ENCODE peak calls at places on chromosome 22, in five cellular contexts. O is neuronal stem cell, P is H9, V is H1, W is mesendoderm. H is an unnamed sample.
A peak's percentile ranks its signal among the peaks of the same experiment; 100 is the strongest.

GRCh38 chr22:41280065-41280464 is 5.9 kb downstream of the RANGAP1 start:
- DNase-seq in P (no peak), O (no peak), V (no peak), W (no peak), H (no peak)

GRCh38 chr22:46033256-46034200 is 56.6 kb upstream of the WNT7B start:
- DNase-seq in P (no peak), V (no peak), W (no peak), O (no peak), H (peak; percentile 72)

GRCh38 chr22:28142361-28142801 is 223.3 kb upstream of the PITPNB start:
- DNase-seq in V (no peak), W (peak; percentile 51), O (no peak), P (no peak), H (peak; percentile 85)

GRCh38 chr22:28024422-28024888 is 105.4 kb upstream of the PITPNB start:
- DNase-seq in P (no peak), W (no peak), V (no peak), O (no peak), H (no peak)

GRCh38 chr22:30159561-30160353 is 79.5 kb downstream of the HORMAD2 start:
- DNase-seq in O (no peak), P (no peak), W (peak; percentile 6), V (no peak), H (peak; percentile 86)

GRCh38 chr22:48570912-48571311 is 1256.8 kb downstream of the BRD1 start:
- DNase-seq in V (no peak), W (no peak), P (no peak), O (no peak), H (no peak)

GRCh38 chr22:48738204-48738980 is 1089.3 kb downstream of the BRD1 start:
- DNase-seq in V (no peak), O (no peak), P (no peak), W (no peak), H (no peak)

GRCh38 chr22:22895776-22896445 is 8.3 kb downstream of the IGLL5 start:
- DNase-seq in O (no peak), V (no peak), P (no peak), W (no peak), H (no peak)

GRCh38 chr22:50702261-50702671 is 29.6 kb downstream of the SHANK3 start:
- DNase-seq in P (no peak), O (no peak), W (no peak), V (no peak), H (no peak)

GRCh38 chr22:49828599-49828965 is 909 bp upstream of the BRD1 start:
- DNase-seq in O (no peak), W (no peak), V (no peak), P (no peak), H (no peak)

GRCh38 chr22:33163815-33164214 is 105.6 kb upstream of the SYN3 start:
- DNase-seq in P (no peak), O (no peak), W (no peak), V (no peak), H (no peak)

GRCh38 chr22:31818481-31819392 is 64.9 kb downstream of the DEPDC5 start:
- DNase-seq in P (no peak), W (peak; percentile 14), V (no peak), O (no peak), H (peak; percentile 48)

GRCh38 chr22:39960791-39961746 is 872 bp downstream of the TMA7B start:
- DNase-seq in V (no peak), W (no peak), P (no peak), O (no peak), H (peak; percentile 98)

GRCh38 chr22:49948958-49949913 is 11.3 kb upstream of the PIM3 start:
- DNase-seq in W (no peak), P (no peak), O (no peak), V (no peak), H (no peak)

GRCh38 chr22:44968736-44969135 is 41.1 kb downstream of the PHF21B start:
- DNase-seq in P (no peak), V (no peak), O (no peak), W (peak; percentile 36), H (no peak)

GRCh38 chr22:47086596-47087248 is 324.3 kb downstream of the TBC1D22A start:
- DNase-seq in W (no peak), V (no peak), P (peak; percentile 13), O (no peak), H (no peak)

GRCh38 chr22:47190957-47191323 is 428.5 kb downstream of the TBC1D22A start:
- DNase-seq in P (no peak), W (no peak), V (no peak), O (no peak), H (no peak)

GRCh38 chr22:50169774-50170341 is 673 bp upstream of the PANX2 start:
- DNase-seq in W (peak; percentile 32), O (no peak), P (no peak), V (no peak), H (no peak)

GRCh38 chr22:22450343-22450839 is 58.2 kb downstream of the ZNF280B start:
- DNase-seq in V (no peak), O (no peak), W (no peak), P (no peak), H (no peak)

GRCh38 chr22:31631381-31631780 is 30.6 kb downstream of the PISD start:
- DNase-seq in O (no peak), W (no peak), V (no peak), P (no peak), H (no peak)

GRCh38 chr22:35488513-35488912 is 52.1 kb upstream of the RASD2 start:
- DNase-seq in O (no peak), V (no peak), P (no peak), W (no peak), H (no peak)

GRCh38 chr22:49490692-49491091 is 337.0 kb downstream of the BRD1 start:
- DNase-seq in V (no peak), O (no peak), P (no peak), W (no peak), H (no peak)

GRCh38 chr22:49767355-49768062 is 60.2 kb downstream of the BRD1 start:
- DNase-seq in O (peak; percentile 39), W (peak; percentile 81), V (peak; percentile 38), P (peak; percentile 72), H (peak; percentile 57)

GRCh38 chr22:46537221-46537945 is at the start of gene CELSR1:
- DNase-seq in P (peak; percentile 61), W (peak; percentile 50), O (peak; percentile 55), V (no peak), H (peak; percentile 11)

GRCh38 chr22:30227438-30228228 is 18.9 kb downstream of the LIF start:
- DNase-seq in P (no peak), W (no peak), V (no peak), O (no peak), H (no peak)

GRCh38 chr22:48632641-48633246 is 1194.9 kb downstream of the BRD1 start:
- DNase-seq in W (peak; percentile 25), O (no peak), P (no peak), V (no peak), H (no peak)

GRCh38 chr22:32466496-32466895 is 2.2 kb upstream of the BPIFC start:
- DNase-seq in W (no peak), V (no peak), O (no peak), P (no peak), H (peak; percentile 7)

GRCh38 chr22:27930246-27931060 is 11.4 kb upstream of the PITPNB start:
- DNase-seq in V (no peak), W (peak; percentile 18), P (no peak), O (no peak), H (peak; percentile 35)

GRCh38 chr22:36296690-36297089 is 43.8 kb downstream of the APOL1 start:
- DNase-seq in P (no peak), V (no peak), W (no peak), O (no peak), H (no peak)

GRCh38 chr22:38953577-38954413 is 3.6 kb upstream of the APOBEC3A start:
- DNase-seq in W (no peak), V (no peak), O (no peak), P (no peak), H (no peak)

GRCh38 chr22:20585640-20586402 is 78.4 kb downstream of the MED15 start:
- DNase-seq in P (no peak), O (no peak), W (no peak), V (no peak), H (no peak)
- H3K18ac ChIP-seq in P (no peak overlapping the region), O (no peak overlapping the region), W (no peak overlapping the region), V (no peak overlapping the region), H (no peak overlapping the region)

DNA sequence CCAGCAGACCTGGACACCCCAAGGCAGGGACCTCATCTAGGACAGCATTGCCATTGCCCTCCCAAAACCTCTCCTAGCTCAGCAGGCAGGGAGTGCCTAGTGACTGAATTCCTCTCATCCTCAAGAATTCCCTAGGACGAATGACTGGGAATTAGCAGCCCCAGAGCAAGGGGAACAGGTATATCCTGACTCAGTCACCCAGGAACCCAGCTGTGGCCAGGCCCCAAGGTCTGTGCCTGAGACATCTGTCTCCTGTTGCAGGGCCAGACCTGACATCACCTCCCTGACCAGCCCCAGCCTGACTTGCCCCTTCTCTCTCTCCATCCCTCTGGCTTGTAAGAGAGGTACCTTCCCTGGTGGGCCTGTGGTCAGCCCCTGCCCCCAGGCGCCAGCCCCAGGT is 39.0 kb upstream of the SUSD2 start:
- DNase-seq in O (no peak), P (no peak), V (no peak), W (peak; percentile 26), H (no peak)
- H3K18ac ChIP-seq in O (no peak overlapping the region), P (no peak overlapping the region), V (no peak overlapping the region), W (no peak overlapping the region), H (peak overlapping the region; percentile 12)

GRCh38 chr22:18056802-18057474 is 20.9 kb upstream of the PEX26 start:
- DNase-seq in P (no peak), W (no peak), O (no peak), V (no peak), H (no peak)
- H3K18ac ChIP-seq in P (no peak overlapping the region), W (no peak overlapping the region), O (no peak overlapping the region), V (no peak overlapping the region), H (peak overlapping the region; percentile 83)

GRCh38 chr22:37887610-37888378 is 18.3 kb upstream of the MICALL1 start:
- DNase-seq in O (no peak), P (peak; percentile 60), W (peak; percentile 99), V (no peak), H (peak; percentile 65)
- H3K18ac ChIP-seq in O (no peak overlapping the region), P (no peak overlapping the region), W (no peak overlapping the region), V (no peak overlapping the region), H (peak overlapping the region; percentile 47)

GRCh38 chr22:37498289-37498909 is 12.2 kb upstream of the MFNG start:
- DNase-seq in P (peak; percentile 92), V (peak; percentile 47), W (peak; percentile 85), O (peak; percentile 48), H (no peak)
- H3K18ac ChIP-seq in P (no peak overlapping the region), V (peak overlapping the region; percentile 71), W (no peak overlapping the region), O (peak overlapping the region; percentile 75), H (no peak overlapping the region)

DNA sequence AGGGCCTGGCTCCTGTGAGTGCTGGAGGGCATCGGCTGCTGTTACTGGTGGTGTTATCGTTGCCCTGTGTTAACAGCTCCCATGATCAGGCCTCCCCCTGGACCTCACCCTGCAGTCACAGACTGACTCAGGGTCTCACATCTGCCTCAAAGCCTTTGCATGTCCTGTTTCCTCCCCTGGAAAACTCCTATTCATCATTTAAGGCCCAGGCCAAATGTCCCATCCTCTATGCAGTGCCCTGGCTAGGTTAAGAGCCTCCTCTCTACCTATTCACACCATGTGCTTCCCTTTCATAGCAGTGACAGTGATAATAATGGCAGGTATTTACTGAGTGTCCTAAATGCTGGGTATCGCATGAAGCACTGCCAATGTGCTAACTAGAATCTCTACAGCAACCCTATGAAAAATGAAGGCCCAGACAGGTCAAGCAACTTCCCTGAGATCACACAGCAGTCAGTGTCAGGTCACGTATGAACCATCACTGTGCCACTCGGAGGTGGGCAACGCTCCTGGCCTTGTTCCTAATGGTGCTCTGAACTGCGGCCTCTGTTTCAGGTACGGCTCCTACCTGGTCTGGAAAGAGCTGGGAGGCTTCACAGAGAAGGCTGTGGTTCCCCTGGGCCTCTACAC is 9.3 kb downstream of the TSPO start:
- DNase-seq in P (no peak), V (no peak), W (no peak), O (no peak), H (no peak)
- H3K18ac ChIP-seq in P (no peak overlapping the region), V (no peak overlapping the region), W (no peak overlapping the region), O (no peak overlapping the region), H (no peak overlapping the region)

H was measured in IMR-90.